ENCODE peak calls at places on chromosomes 6 and 20, in five cellular contexts. F is ovary, I is lower lobe of right lung, Z is heart left ventricle, L is left lung. U is an unnamed sample.

GRCh38 chr6:56148488-56149190 is 98.7 kb downstream of the COL21A1 start:
- DNase-seq in F (no peak), I (no peak), Z (no peak), L (no peak), U (no peak)

GRCh38 chr6:167828325-167828956 is 1.7 kb downstream of the AFDN start:
- DNase-seq in F (no peak), I (no peak), Z (no peak), L (no peak), U (no peak)

GRCh38 chr20:53828673-53829085 is 235.0 kb upstream of the ZNF217 start:
- DNase-seq in F (peak), I (no peak), Z (no peak), L (no peak), U (peak)

GRCh38 chr6:10552237-10552810 is 31.2 kb downstream of the GCNT2 start:
- DNase-seq in F (no peak), I (no peak), Z (no peak), L (no peak), U (no peak)

GRCh38 chr20:23928788-23929187 is 49.2 kb upstream of the CST5 start:
- DNase-seq in F (no peak), I (no peak), Z (no peak), L (no peak), U (no peak)

GRCh38 chr6:9540126-9540525 is 874.7 kb downstream of the TFAP2A start:
- DNase-seq in F (no peak), I (no peak), Z (no peak), L (no peak), U (no peak)

GRCh38 chr6:161101517-161101916 is 109.9 kb downstream of the MAP3K4 start:
- DNase-seq in F (no peak), I (no peak), Z (no peak), L (no peak), U (no peak)

GRCh38 chr6:131231886-131232285 is 96.6 kb downstream of the AKAP7 start:
- DNase-seq in F (no peak), I (no peak), Z (no peak), L (no peak), U (no peak)

GRCh38 chr6:101462576-101462975 is 69.1 kb downstream of the GRIK2 start:
- DNase-seq in F (no peak), I (no peak), Z (no peak), L (no peak), U (peak)

GRCh38 chr20:38779247-38780097 is 26.0 kb upstream of the PPP1R16B start:
- DNase-seq in F (no peak), I (no peak), Z (no peak), L (no peak), U (no peak)

GRCh38 chr6:55617272-55617671 is 38.3 kb upstream of the HMGCLL1 start:
- DNase-seq in F (no peak), I (no peak), Z (no peak), L (no peak), U (no peak)

GRCh38 chr6:63307581-63308246 is 12.1 kb downstream of the LGSN start:
- DNase-seq in F (no peak), I (no peak), Z (no peak), L (no peak), U (peak)

GRCh38 chr6:100614933-100615332 is 150.2 kb upstream of the SIM1 start:
- DNase-seq in F (no peak), I (peak), Z (no peak), L (peak), U (no peak)

GRCh38 chr6:165728196-165728595 is 65.2 kb upstream of the PDE10A start:
- DNase-seq in F (no peak), I (no peak), Z (no peak), L (no peak), U (no peak)

GRCh38 chr6:117215353-117216090 is 49.8 kb upstream of the VGLL2 start:
- DNase-seq in F (no peak), I (no peak), Z (no peak), L (no peak), U (no peak)

GRCh38 chr6:111470991-111471390 is 12.0 kb downstream of the REV3L start:
- DNase-seq in F (no peak), I (no peak), Z (no peak), L (no peak), U (no peak)

GRCh38 chr6:108243836-108244235 is 17.0 kb downstream of the SNX3 start:
- DNase-seq in F (no peak), I (no peak), Z (no peak), L (no peak), U (no peak)

GRCh38 chr6:77620290-77620882 is 32.5 kb upstream of the MEI4 start:
- DNase-seq in F (no peak), I (no peak), Z (no peak), L (no peak), U (no peak)

GRCh38 chr6:155069543-155069942 is 74.4 kb downstream of the TIAM2 start:
- DNase-seq in F (no peak), I (no peak), Z (no peak), L (no peak), U (no peak)

GRCh38 chr6:40997256-40997957 is 41.6 kb downstream of the UNC5CL start:
- DNase-seq in F (peak), I (no peak), Z (no peak), L (no peak), U (peak)

GRCh38 chr6:112651239-112651638 is 304.1 kb downstream of the RFPL4B start:
- DNase-seq in F (no peak), I (no peak), Z (no peak), L (no peak), U (no peak)

GRCh38 chr6:19551611-19552010 is 285.6 kb upstream of the ID4 start:
- DNase-seq in F (no peak), I (no peak), Z (no peak), L (no peak), U (no peak)

GRCh38 chr20:64050261-64051032 is 1.0 kb upstream of the SOX18 start:
- DNase-seq in F (no peak), I (no peak), Z (peak), L (no peak), U (no peak)

GRCh38 chr6:118783931-118784528 is 109.9 kb upstream of the ASF1A start:
- DNase-seq in F (no peak), I (no peak), Z (no peak), L (no peak), U (peak)

GRCh38 chr6:139150915-139151314 is 16.0 kb downstream of the HECA start:
- DNase-seq in F (no peak), I (no peak), Z (no peak), L (no peak), U (no peak)

GRCh38 chr6:136777651-136778050 is 14.6 kb downstream of the MAP3K5 start:
- DNase-seq in F (no peak), I (no peak), Z (no peak), L (no peak), U (no peak)

GRCh38 chr6:148954934-148955915 is 208.4 kb downstream of the UST start:
- DNase-seq in F (no peak), I (no peak), Z (no peak), L (no peak), U (no peak)

GRCh38 chr20:56091635-56092180 is 86.4 kb upstream of the CBLN4 start:
- DNase-seq in F (no peak), I (no peak), Z (no peak), L (no peak), U (no peak)

GRCh38 chr6:158648682-158649131 is 1.1 kb upstream of the SYTL3 start:
- DNase-seq in F (no peak), I (no peak), Z (no peak), L (no peak), U (peak)

DNA sequence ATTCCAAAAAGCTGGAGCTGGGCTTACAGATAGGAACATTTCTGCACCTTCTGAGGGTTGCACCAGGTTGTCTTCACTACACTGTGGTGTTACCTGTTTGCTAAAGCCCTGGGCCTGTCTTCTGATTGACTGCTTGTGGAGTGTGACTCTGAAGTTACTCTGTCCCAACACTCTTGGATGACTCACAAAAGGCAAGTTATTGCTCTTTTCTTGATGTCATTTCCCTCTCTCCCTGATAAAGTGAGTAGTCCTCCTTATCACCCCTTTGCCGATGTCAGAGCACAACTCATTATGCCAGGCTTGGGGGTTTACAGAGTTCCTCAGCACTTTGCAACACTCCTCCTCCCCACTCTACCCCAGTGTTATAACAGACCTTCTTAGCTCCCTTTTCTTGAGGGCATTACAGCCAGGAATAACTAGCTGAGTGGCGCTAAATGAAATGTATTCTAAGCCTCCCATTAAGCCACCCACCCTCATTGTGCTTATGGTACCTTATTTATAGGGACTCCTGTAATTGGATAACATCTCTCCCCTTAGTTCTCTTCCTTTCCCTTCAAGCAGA is 36.1 kb upstream of the NKX2-4 start:
- DNase-seq in F (no peak), I (no peak), Z (no peak), L (no peak), U (no peak)
- TF ChIP-seq CTCF in F (no peak), I (no peak), Z (no peak), L (no peak), U (no peak)

GRCh38 chr6:142846459-142846831 is 98.5 kb downstream of the HIVEP2 start:
- DNase-seq in F (no peak), I (no peak), Z (no peak), L (no peak), U (no peak)
- H3K4me3 ChIP-seq in F (no peak), I (no peak), Z (peak), L (no peak), U (no peak)

GRCh38 chr20:37295595-37295994 is 6.1 kb downstream of the MANBAL start:
- DNase-seq in F (no peak), I (no peak), Z (no peak), L (no peak), U (no peak)
- TF ChIP-seq CTCF in F (no peak), I (no peak), Z (no peak), L (no peak), U (no peak)

DNA sequence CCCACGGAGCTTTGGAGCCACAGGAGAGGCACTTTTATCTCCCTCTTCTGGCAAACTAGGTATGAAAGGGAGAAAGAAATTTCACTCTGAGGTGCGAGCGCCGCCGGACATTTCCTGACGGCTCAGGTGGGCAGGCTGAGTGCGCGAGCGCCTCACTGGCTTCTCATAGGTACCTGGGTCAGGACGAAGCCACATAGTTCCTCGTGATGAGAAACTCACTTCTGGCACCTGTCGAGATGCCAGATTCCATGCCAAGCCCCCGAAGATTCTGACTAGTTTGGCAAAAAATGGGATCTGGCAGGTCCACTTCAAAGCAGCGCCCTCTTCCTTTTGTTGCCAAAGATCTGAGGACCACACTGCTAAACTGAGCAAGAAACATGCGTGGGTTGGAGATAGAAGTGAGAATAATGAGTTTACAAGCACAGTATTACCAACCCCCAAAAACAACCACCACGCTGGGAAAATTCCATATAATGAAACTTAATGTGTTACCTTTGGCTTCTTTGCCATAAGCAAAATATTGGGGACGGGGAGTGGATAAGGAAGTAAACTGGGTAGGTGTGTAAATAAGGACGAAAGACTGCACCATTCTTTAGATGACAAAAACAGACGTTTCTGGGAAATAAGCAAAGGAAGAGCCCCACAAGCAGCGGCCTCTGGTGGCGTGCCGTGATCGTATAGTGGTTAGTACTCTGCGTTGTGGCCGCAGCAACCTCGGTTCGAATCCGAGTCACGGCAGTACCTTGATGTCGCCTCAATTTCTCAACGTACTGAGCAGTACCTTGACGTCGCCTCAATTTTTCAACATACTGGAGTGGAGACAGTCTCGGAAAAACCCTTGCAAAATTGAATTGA is 89.8 kb upstream of the PRSS16 start:
- DNase-seq in F (peak), I (peak), Z (peak), L (peak), U (no peak)
- H3K4me3 ChIP-seq in F (peak), I (peak), Z (peak), L (peak), U (peak)

GRCh38 chr20:17725094-17725835 is 25.5 kb downstream of the BANF2 start:
- DNase-seq in F (no peak), I (peak), Z (no peak), L (peak), U (no peak)

GRCh38 chr20:17720755-17721154 is 21.0 kb downstream of the BANF2 start:
- DNase-seq in F (no peak), I (no peak), Z (no peak), L (no peak), U (no peak)

GRCh38 chr20:17723301-17723691 is 23.5 kb downstream of the BANF2 start:
- DNase-seq in F (no peak), I (no peak), Z (no peak), L (no peak), U (no peak)

GRCh38 chr20:17722493-17723300 is 22.9 kb downstream of the BANF2 start:
- DNase-seq in F (no peak), I (no peak), Z (no peak), L (no peak), U (no peak)

GRCh38 chr20:17721802-17722486 is 22.2 kb downstream of the BANF2 start:
- DNase-seq in F (no peak), I (no peak), Z (no peak), L (no peak), U (no peak)
- TF ChIP-seq CTCF in F (no peak), I (no peak), Z (no peak), L (no peak), U (peak)

GRCh38 chr20:62989201-62989601 is 17.6 kb downstream of the BHLHE23 start:
- DNase-seq in F (no peak), I (no peak), Z (no peak), L (peak), U (no peak)
- H3K4me3 ChIP-seq in F (no peak), I (peak), Z (no peak), L (no peak), U (no peak)

GRCh38 chr6:28496099-28496779 is 19.4 kb downstream of the GPX6 start:
- DNase-seq in F (no peak), I (no peak), Z (no peak), L (no peak), U (no peak)
- TF ChIP-seq CTCF in F (no peak), I (no peak), Z (no peak), L (no peak), U (no peak)

GRCh38 chr20:47038581-47039560 is 144.2 kb downstream of the EYA2 start:
- DNase-seq in F (no peak), I (no peak), Z (no peak), L (no peak), U (no peak)
- H3K4me3 ChIP-seq in F (no peak), I (no peak), Z (no peak), L (no peak), U (no peak)

U was measured in AG04450.